ENCODE peak calls at places on chromosome 16, in nine cellular contexts. H is GM23338, W is AG09309, P is dorsolateral prefrontal cortex, I is transverse colon, G is glutamatergic neuron, Y is psoas muscle, X is epithelial cell of esophagus, B is PC-9. Q is an unnamed sample.

GRCh38 chr16:10547708-10548107 is 32.7 kb downstream of the EMP2 start:
- DNase-seq in Y (no peak), I (peak), H (no peak), W (no peak), G (no peak), P (no peak), X (no peak), B (no peak), Q (no peak)

GRCh38 chr16:12160815-12161550 is 184.4 kb downstream of the SNX29 start:
- DNase-seq in G (no peak), I (no peak), H (no peak), Y (no peak), P (no peak), B (no peak), X (no peak), W (no peak), Q (no peak)

GRCh38 chr16:73093146-73094144 is 45.5 kb upstream of the ZFHX3 start:
- DNase-seq in P (no peak), H (no peak), W (no peak), I (no peak), Y (peak), B (no peak), X (no peak), G (no peak), Q (no peak)

GRCh38 chr16:75385507-75386152 is 47.7 kb downstream of the CFDP1 start:
- DNase-seq in B (no peak), I (no peak), X (peak), P (no peak), H (peak), Y (no peak), G (no peak), W (peak), Q (no peak)

GRCh38 chr16:1677339-1677738 is 740 bp upstream of the JPT2 start:
- DNase-seq in G (no peak), P (no peak), W (no peak), I (no peak), B (no peak), Y (no peak), X (no peak), H (peak), Q (no peak)

GRCh38 chr16:29678691-29679267 is at the start of gene QPRT:
- DNase-seq in P (peak), Y (no peak), X (no peak), W (no peak), B (peak), I (peak), G (peak), H (peak), Q (peak)

GRCh38 chr16:1557576-1557975 is 24.1 kb downstream of the TMEM204 start:
- DNase-seq in Y (no peak), H (no peak), W (no peak), X (no peak), B (no peak), P (peak), G (no peak), I (no peak), Q (no peak)

GRCh38 chr16:5450435-5451104 is 353.0 kb upstream of the EEF2KMT start:
- DNase-seq in Y (no peak), P (no peak), I (no peak), B (no peak), H (peak), G (no peak), W (no peak), X (no peak), Q (no peak)

GRCh38 chr16:424623-425081 is 797 bp upstream of the RAB11FIP3 start:
- DNase-seq in X (peak), I (peak), W (no peak), G (no peak), B (peak), Y (peak), P (peak), H (no peak), Q (no peak)

GRCh38 chr16:83248735-83249469 is 558.9 kb upstream of the HSBP1 start:
- DNase-seq in W (no peak), P (no peak), X (no peak), H (no peak), Y (no peak), I (no peak), G (no peak), B (no peak), Q (no peak)

GRCh38 chr16:68287276-68288251 is 23.2 kb downstream of the SLC7A6OS start:
- DNase-seq in B (peak), G (no peak), P (no peak), W (peak), X (peak), Y (peak), H (no peak), I (no peak), Q (no peak)

GRCh38 chr16:78551487-78552085 is 452.1 kb downstream of the WWOX start:
- DNase-seq in I (no peak), B (no peak), Y (no peak), W (no peak), G (no peak), X (no peak), P (no peak), H (peak), Q (no peak)

GRCh38 chr16:71883193-71883848 is 661 bp downstream of the ZNF821 start:
- DNase-seq in H (peak), B (peak), G (peak), Y (peak), W (no peak), P (no peak), I (peak), X (peak), Q (peak)

GRCh38 chr16:28554634-28555423 is 1.1 kb downstream of the SGF29 start:
- DNase-seq in I (no peak), B (no peak), Y (no peak), P (no peak), G (no peak), W (no peak), H (no peak), X (no peak), Q (no peak)

GRCh38 chr16:28555593-28555992 is 1.9 kb downstream of the SGF29 start:
- DNase-seq in Y (no peak), I (no peak), W (no peak), P (no peak), X (no peak), H (no peak), G (no peak), B (no peak), Q (no peak)

GRCh38 chr16:28549301-28549899 is 4.3 kb upstream of the SGF29 start:
- DNase-seq in G (no peak), W (no peak), P (no peak), X (peak), I (no peak), B (peak), Y (no peak), H (peak), Q (no peak)

GRCh38 chr16:28556914-28557320 is 3.2 kb downstream of the SGF29 start:
- DNase-seq in H (no peak), I (no peak), P (no peak), G (no peak), X (no peak), Y (no peak), W (no peak), B (no peak), Q (no peak)

DNA sequence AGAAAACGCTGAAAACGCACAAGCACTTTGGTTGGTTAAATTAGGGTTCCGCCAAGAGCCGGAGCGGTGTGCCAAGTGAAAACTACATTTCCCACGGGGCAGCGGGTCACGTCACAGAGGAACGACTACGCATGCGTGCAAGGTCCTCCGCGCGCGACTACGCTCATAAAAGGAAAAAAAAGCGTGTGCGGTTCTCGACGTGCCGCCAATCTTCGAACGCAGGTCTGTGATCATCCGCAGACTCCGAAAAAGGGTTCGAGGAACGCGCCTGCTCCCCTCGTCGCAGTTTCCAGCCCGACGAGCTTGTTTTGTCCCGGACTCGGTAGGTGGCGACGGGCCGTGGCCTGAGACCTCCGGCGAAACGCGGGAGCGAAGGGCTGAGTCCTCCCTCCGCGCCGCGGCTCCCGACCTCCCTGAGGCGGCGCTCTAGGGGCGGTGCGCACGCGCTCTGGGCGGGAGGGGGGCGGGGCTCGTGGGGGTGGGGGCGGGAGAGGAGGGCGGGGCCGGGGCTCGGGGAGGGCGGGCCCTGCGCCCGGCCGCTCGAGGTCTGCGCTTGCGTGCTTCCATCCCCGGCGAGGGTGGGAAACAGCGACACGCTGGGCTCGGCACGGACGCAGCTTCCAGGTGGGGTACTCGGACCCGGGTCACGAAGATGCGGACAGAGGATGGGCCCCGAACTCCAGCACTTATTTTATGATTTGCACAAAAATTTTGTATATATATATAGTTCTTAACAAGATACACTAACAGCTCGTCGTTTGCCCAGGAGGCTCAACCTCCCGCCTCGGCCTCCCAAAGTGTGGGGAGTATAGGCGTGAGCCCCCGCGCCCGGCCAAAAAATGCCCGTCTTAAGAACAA is at the start of gene SGF29:
- DNase-seq in W (peak), G (peak), P (peak), Y (peak), H (peak), B (peak), X (peak), I (peak), Q (peak)
- TF ChIP-seq CTCF in W (no peak), G (no peak), P (peak), Y (peak), H (peak), B (peak), X (peak), I (no peak), Q (no peak)

DNA sequence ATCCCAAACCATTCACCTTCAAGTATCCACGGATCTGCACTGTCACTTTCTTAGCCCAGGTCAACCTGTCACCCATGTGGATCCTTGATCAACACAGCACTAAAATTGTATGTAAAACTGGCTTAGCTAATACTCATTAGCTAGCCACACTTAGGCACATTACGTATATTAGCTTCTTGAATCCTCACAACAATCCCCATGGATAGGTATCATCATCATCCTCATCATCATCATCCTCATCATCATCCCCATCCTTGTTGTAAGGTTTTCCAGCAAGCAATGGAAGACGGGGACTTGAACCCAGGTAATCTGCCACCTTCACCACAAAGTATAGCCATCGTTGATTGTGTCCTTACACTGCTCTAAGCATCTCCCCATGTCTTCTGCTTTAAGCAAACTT is 184.3 kb downstream of the XYLT1 start:
- DNase-seq in P (no peak), W (no peak), G (no peak), H (no peak), X (no peak), I (no peak), Y (no peak), B (no peak), Q (no peak)
- TF ChIP-seq CTCF in P (no peak), W (no peak), G (no peak), H (no peak), X (no peak), I (no peak), Y (no peak), B (no peak), Q (no peak)

GRCh38 chr16:76854234-76854633 is 336.8 kb upstream of the MON1B start:
- DNase-seq in I (no peak), B (no peak), P (no peak), G (no peak), H (peak), X (no peak), Y (no peak), W (no peak), Q (no peak)
- TF ChIP-seq CTCF in I (no peak), B (peak), P (no peak), G (no peak), H (peak), X (no peak), Y (no peak), W (peak), Q (no peak)

GRCh38 chr16:69886726-69887125 is 64.4 kb upstream of the CLEC18A start:
- DNase-seq in B (no peak), P (no peak), G (no peak), I (no peak), H (no peak), Y (no peak), X (no peak), W (no peak), Q (no peak)

GRCh38 chr16:69880640-69881133 is 70.4 kb upstream of the CLEC18A start:
- DNase-seq in H (no peak), Y (no peak), G (no peak), I (no peak), W (no peak), P (no peak), B (no peak), X (peak), Q (no peak)

GRCh38 chr16:69881141-69881540 is 70.0 kb upstream of the CLEC18A start:
- DNase-seq in P (no peak), G (no peak), H (no peak), B (no peak), W (no peak), Y (no peak), I (no peak), X (no peak), Q (no peak)

GRCh38 chr16:69885722-69886121 is 65.4 kb upstream of the CLEC18A start:
- DNase-seq in H (no peak), Y (no peak), I (no peak), X (no peak), G (no peak), P (no peak), B (no peak), W (no peak), Q (no peak)

GRCh38 chr16:69883744-69884143 is 67.4 kb upstream of the CLEC18A start:
- DNase-seq in P (no peak), X (no peak), Y (no peak), I (no peak), B (no peak), G (no peak), W (no peak), H (no peak), Q (no peak)
- TF ChIP-seq CTCF in P (no peak), X (no peak), Y (no peak), I (no peak), B (no peak), G (no peak), W (no peak), H (no peak), Q (no peak)

DNA sequence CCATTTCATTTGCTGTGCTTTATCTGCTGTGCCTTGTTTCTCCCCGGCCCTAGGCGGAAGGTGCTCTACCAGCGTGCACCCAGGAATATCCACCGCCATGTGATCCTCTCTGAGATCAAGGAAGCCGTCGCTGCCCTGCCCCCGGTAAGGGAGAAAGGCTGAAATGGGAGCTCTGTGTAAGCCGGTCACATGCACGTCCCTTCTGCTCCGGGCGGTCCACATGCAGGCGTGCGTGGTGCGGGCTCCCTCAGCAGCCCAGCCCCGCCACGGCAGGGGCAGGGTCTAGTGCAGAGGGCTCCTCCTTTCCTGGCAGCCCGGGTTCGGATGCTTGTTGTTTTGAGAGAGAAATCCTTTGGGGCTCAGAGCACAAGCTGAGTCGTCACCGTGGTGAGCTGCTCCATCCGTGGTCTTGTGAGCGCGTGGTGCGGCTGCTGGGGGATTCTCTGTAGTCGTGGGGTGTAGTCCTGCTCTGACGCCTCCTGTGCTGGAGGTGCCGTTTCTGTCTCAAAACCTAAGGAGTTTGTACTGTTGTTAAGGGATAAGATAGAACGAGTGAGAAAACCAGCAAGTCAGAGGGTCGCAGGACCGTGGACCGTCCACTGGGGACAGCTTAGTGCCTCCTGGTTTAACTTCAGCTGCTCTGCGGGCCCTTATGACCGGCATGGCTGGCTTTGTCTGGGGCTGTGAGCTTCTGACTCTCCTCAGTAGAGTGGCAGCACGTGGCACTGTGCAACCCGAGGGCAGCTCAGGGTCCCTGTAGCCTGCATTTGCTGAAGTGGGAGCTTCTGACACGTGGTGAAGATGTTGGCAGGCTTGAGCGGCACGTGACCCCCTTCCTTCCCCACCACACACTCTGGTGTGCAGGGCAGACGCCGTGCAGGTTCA is 12.3 kb upstream of the MC1R start:
- DNase-seq in X (no peak), Y (peak), W (no peak), B (no peak), I (no peak), P (no peak), H (no peak), G (peak), Q (no peak)
- TF ChIP-seq CTCF in X (no peak), Y (no peak), W (no peak), B (no peak), I (no peak), P (no peak), H (no peak), G (peak), Q (no peak)

DNA sequence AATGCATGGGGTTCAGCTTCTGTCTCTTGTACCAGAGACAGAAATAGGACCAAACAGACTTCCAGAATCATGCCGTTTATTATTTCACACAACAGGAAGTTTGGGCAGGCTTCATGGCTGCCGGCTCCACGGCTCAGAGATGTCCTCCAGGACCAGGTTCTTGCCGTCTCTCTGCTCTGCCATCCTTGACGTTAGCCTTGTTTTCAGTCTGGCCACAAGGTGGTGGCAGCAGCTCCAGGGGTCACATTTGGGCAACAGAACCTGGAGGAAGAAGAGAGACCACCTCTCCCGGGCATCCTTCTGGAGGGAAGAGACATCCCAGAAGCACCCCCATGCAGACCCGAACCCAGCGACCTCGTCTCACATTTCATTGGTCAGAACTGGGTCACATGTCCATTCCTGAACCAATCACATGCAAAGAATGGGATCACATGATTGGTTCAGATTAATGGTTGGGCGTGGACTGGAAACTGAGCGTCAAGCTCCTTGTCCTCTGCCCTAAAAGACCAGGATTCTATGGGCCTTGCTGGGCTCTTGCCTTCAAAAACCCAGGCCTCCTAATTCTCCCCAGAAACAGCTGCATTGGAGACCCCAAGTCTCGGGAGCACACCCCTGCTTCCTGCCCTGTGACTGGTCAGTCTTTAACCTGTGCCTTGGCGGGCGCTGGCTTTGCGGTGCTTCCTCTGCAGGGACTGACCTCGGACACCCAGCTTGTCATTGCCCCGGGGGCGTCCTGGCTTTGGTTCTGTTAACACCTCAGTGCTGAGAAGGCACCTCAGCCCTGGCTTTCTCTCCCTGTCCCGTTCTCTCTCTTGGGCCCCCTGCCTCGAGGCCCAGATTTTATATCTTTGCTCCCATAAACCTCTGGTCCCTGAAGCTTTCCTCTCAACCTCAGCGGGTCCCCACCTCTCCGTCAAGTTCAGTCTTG is 63.3 kb downstream of the IRF8 start:
- DNase-seq in X (no peak), P (no peak), I (no peak), G (no peak), Y (no peak), H (no peak), W (no peak), B (no peak), Q (no peak)
- TF ChIP-seq CTCF in X (no peak), P (no peak), I (no peak), G (no peak), Y (no peak), H (peak), W (no peak), B (no peak), Q (no peak)

GRCh38 chr16:70254965-70255286 is 3.2 kb upstream of the EXOSC6 start:
- DNase-seq in B (no peak), G (no peak), H (no peak), X (no peak), W (no peak), P (no peak), I (no peak), Y (no peak), Q (no peak)

GRCh38 chr16:70252355-70252988 is 732 bp upstream of the EXOSC6 start:
- DNase-seq in Y (peak), X (peak), W (no peak), B (no peak), G (peak), I (no peak), H (peak), P (no peak), Q (peak)

GRCh38 chr16:70255584-70255983 is 3.8 kb upstream of the EXOSC6 start:
- DNase-seq in B (no peak), G (no peak), Y (no peak), X (no peak), W (no peak), H (no peak), I (no peak), P (no peak), Q (no peak)

GRCh38 chr16:70253291-70254094 is 1.8 kb upstream of the EXOSC6 start:
- DNase-seq in B (no peak), Y (peak), H (peak), I (peak), W (no peak), G (peak), P (no peak), X (peak), Q (peak)

GRCh38 chr16:70254095-70254964 is 2.6 kb upstream of the EXOSC6 start:
- DNase-seq in W (no peak), Y (peak), H (peak), X (no peak), I (no peak), B (no peak), P (no peak), G (no peak), Q (no peak)
- TF ChIP-seq CTCF in W (no peak), Y (no peak), H (no peak), X (no peak), I (no peak), B (peak), P (no peak), G (peak), Q (peak)

Q was measured in neural crest cell.